ENCODE peak calls at places on chromosomes 11 and 22, in seven cellular contexts. K, N, F, R, A, C and O are unnamed samples. For H3K9me3, the result is how much of the 10 kb centered on the place peaks cover.

GRCh38 chr22:29187831-29188230 is 17.9 kb upstream of the EMID1 start:
- DNase-seq in C (no peak), K (no peak), R (no peak), A (no peak), F (no peak), N (no peak), O (no peak)

GRCh38 chr11:61635787-61636186 is 44.4 kb upstream of the DAGLA start:
- DNase-seq in K (no peak), C (no peak), F (no peak), A (no peak), N (no peak), R (no peak), O (no peak)

GRCh38 chr22:26970809-26971394 is 313.5 kb downstream of the MIAT start:
- DNase-seq in K (no peak), R (no peak), N (peak), A (no peak), C (no peak), F (peak), O (no peak)

GRCh38 chr22:44541671-44542319 is 43.8 kb upstream of the RTL6 start:
- DNase-seq in C (no peak), R (no peak), K (no peak), N (no peak), A (no peak), F (no peak), O (no peak)

GRCh38 chr11:103652013-103652412 is 384.4 kb upstream of the DDI1 start:
- DNase-seq in N (no peak), C (no peak), K (no peak), A (no peak), F (no peak), R (no peak), O (no peak)

GRCh38 chr11:2399488-2400068 is 972 bp upstream of the TSSC4 start:
- DNase-seq in K (peak), R (no peak), F (peak), C (no peak), A (no peak), N (peak), O (peak)

GRCh38 chr22:23570681-23571080 is 9.4 kb downstream of the IGLL1 start:
- DNase-seq in C (peak), F (no peak), K (no peak), N (no peak), A (no peak), R (no peak), O (no peak)

GRCh38 chr11:31797227-31798056 is 13.7 kb downstream of the PAX6 start:
- DNase-seq in A (no peak), K (no peak), C (no peak), N (no peak), F (no peak), R (no peak), O (no peak)

GRCh38 chr11:57903441-57904123 is 120.1 kb upstream of the OR9Q1 start:
- DNase-seq in R (peak), F (no peak), C (no peak), N (peak), K (no peak), A (no peak), O (no peak)

GRCh38 chr11:101442936-101443521 is 140.8 kb downstream of the TRPC6 start:
- DNase-seq in K (no peak), C (no peak), A (no peak), F (no peak), N (peak), R (no peak), O (no peak)

GRCh38 chr11:706439-706956 is 467 bp downstream of the EPS8L2 start:
- DNase-seq in C (no peak), R (no peak), N (peak), A (no peak), F (peak), K (peak), O (no peak)

GRCh38 chr11:86073948-86074347 is 5.1 kb upstream of the PICALM start:
- DNase-seq in R (no peak), A (no peak), N (no peak), K (no peak), F (no peak), C (no peak), O (no peak)

GRCh38 chr11:62324738-62325556 is 12.3 kb upstream of the ASRGL1 start:
- DNase-seq in C (peak), A (peak), K (no peak), R (peak), N (peak), F (peak), O (peak)

GRCh38 chr22:20885557-20886323 is 26.9 kb downstream of the SNAP29 start:
- DNase-seq in F (peak), N (peak), K (peak), A (peak), R (peak), C (peak), O (no peak)

GRCh38 chr11:116603783-116604323 is 168.9 kb downstream of the BUD13 start:
- DNase-seq in R (no peak), F (no peak), A (no peak), N (no peak), C (no peak), K (no peak), O (no peak)

GRCh38 chr11:27331984-27332383 is 31.0 kb downstream of the CCDC34 start:
- DNase-seq in C (no peak), F (no peak), K (no peak), A (no peak), N (no peak), R (no peak), O (no peak)

GRCh38 chr11:114059984-114060401 is 482 bp downstream of the ZBTB16 start:
- DNase-seq in A (peak), R (no peak), F (no peak), C (no peak), N (peak), K (peak), O (no peak)

GRCh38 chr11:70456921-70457532 is 58.7 kb downstream of the CTTN start:
- DNase-seq in N (no peak), K (no peak), F (no peak), R (no peak), A (no peak), C (no peak), O (no peak)

GRCh38 chr11:79466411-79466810 is 25.6 kb upstream of the TENM4 start:
- DNase-seq in R (no peak), A (no peak), F (no peak), N (no peak), C (no peak), K (no peak), O (no peak)

GRCh38 chr11:65493367-65494176 is 5.3 kb upstream of the MALAT1 start:
- DNase-seq in A (peak), R (no peak), N (peak), C (no peak), F (peak), K (peak), O (no peak)

GRCh38 chr11:108697872-108698473 is 33.1 kb downstream of the DDX10 start:
- DNase-seq in F (peak), A (no peak), N (peak), K (peak), C (no peak), R (no peak), O (no peak)

GRCh38 chr11:78298216-78298860 is 109.6 kb downstream of the USP35 start:
- DNase-seq in N (no peak), K (no peak), R (no peak), F (no peak), C (no peak), A (no peak), O (no peak)

GRCh38 chr11:72425053-72425980 is 9.0 kb downstream of the CLPB start:
- DNase-seq in F (no peak), N (no peak), C (no peak), K (no peak), R (no peak), A (no peak), O (no peak)

GRCh38 chr11:19816040-19816439 is 103.4 kb downstream of the NAV2 start:
- DNase-seq in N (no peak), R (no peak), C (no peak), F (no peak), K (no peak), A (no peak), O (no peak)

GRCh38 chr11:31102875-31103274 is 266.7 kb downstream of the DCDC1 start:
- DNase-seq in N (no peak), R (no peak), A (no peak), K (no peak), F (no peak), C (no peak), O (no peak)

GRCh38 chr11:32016111-32016510 is 74.8 kb upstream of the RCN1 start:
- DNase-seq in R (no peak), K (no peak), F (no peak), N (no peak), C (no peak), A (no peak), O (no peak)

GRCh38 chr22:24162377-24162927 is 18.8 kb upstream of the SUSD2 start:
- DNase-seq in K (no peak), A (no peak), F (no peak), C (no peak), R (no peak), N (no peak), O (no peak)

GRCh38 chr22:24706050-24706449 is 68.5 kb downstream of the PIWIL3 start:
- DNase-seq in C (no peak), F (peak), R (no peak), K (no peak), A (no peak), N (no peak), O (no peak)

GRCh38 chr22:23184764-23185113 is 4.4 kb downstream of the BCR start:
- DNase-seq in N (no peak), R (no peak), C (no peak), A (no peak), F (no peak), K (no peak), O (no peak)

GRCh38 chr22:38951734-38952133 is 5.7 kb upstream of the APOBEC3A start:
- DNase-seq in N (peak), F (no peak), A (no peak), R (no peak), K (no peak), C (no peak), O (no peak)

GRCh38 chr11:134474942-134475341 is 62.9 kb upstream of the B3GAT1 start:
- DNase-seq in R (no peak), C (no peak), F (peak), K (no peak), N (no peak), A (no peak), O (no peak)

GRCh38 chr22:42919199-42919598 is 62.1 kb upstream of the ARFGAP3 start:
- DNase-seq in C (no peak), N (no peak), F (no peak), A (no peak), K (no peak), R (no peak), O (no peak)

GRCh38 chr22:48820481-48821345 is 1007.0 kb downstream of the BRD1 start:
- DNase-seq in R (no peak), F (no peak), K (no peak), A (no peak), C (peak), N (no peak), O (no peak)
- H3K9me3 ChIP-seq in R (under half), F (under half), K (under half), A (under half), C (under half), N (under half), O (under half)

GRCh38 chr11:68052137-68052873 is 13.5 kb downstream of the TCIRG1 start:
- DNase-seq in K (no peak), C (no peak), N (no peak), A (no peak), F (peak), R (no peak), O (no peak)
- H3K9me3 ChIP-seq in K (under half), C (under half), N (under half), A (under half), F (under half), R (under half), O (under half)

DNA sequence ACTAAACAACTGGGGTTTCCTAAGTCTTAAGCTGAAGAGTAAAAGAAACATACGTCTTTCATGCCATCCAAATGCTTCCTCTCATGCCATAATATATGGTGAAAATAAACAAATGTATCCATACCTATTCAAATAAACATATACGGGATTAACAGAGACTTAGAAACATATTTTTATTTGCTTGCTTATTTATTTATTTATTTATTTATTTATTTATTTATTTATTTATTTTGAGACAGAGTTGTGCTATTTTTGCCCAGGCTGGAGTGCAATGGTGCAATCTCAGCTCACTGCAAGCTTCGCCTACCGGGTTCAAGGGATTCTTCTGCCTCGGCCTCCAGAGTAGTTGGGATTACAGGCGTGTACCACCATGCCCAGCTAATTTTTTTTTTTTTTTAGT is 291.6 kb upstream of the CNTN5 start:
- DNase-seq in A (no peak), K (no peak), F (no peak), R (no peak), N (no peak), C (no peak), O (no peak)
- H3K9me3 ChIP-seq in A (under half), K (under half), F (under half), R (under half), N (under half), C (under half), O (under half)

DNA sequence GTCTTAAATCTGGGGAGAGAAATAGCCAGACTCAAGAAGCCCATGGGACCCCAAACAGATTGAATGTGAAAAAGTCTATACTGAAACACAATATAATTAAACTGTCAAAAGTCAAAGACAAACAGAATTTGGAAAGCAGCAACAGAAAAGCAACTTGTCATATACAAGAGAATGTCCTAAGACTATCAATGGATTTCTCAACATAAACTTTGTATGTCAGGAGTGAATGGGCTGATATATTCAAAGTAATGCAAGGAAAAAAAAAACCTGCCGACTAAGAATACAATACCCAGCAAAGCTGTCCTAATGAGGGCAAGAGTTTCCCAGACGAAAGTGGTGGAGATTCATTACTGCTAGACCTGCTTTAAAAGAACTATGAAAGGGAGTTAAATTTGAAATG is 73.2 kb downstream of the TBC1D22A start:
- DNase-seq in C (no peak), N (no peak), R (no peak), K (no peak), F (no peak), A (no peak), O (no peak)
- H3K9me3 ChIP-seq in C (under half), N (under half), R (under half), K (under half), F (under half), A (under half), O (under half)

DNA sequence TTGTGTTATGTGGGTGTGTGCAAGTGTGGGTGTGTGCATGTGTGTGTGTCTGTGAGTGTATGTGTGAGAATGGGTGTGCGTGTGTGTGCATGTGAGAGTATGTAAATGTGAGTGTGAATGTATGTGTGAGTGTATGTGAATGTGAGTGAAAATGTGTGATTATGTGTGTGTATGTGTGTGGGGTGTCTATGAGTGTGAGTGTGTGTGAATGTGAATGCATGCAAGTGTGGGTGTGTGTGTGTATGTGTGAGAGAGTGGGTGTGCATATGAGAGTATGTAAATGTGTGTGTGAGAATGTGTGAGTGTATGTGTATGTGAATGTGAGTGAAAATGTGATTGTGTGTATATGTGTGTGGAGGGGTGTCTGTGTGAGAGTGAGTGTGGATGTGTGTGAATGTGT is 1292.7 kb downstream of the TBC1D22A start:
- DNase-seq in A (no peak), K (no peak), R (no peak), F (no peak), C (no peak), N (no peak), O (no peak)
- H3K9me3 ChIP-seq in A (under half), K (under half), R (under half), F (under half), C (under half), N (under half), O (under half)